ENCODE peak calls at places on chromosome 5, in six cellular contexts. K is IMR-90, Z is dorsolateral prefrontal cortex, F is heart right ventricle, L is upper lobe of left lung, G is ovary. W is an unnamed sample.
A peak's percentile ranks its signal among the peaks of the same experiment; 100 is the strongest.

GRCh38 chr5:32109236-32109635 is 64.9 kb downstream of the GOLPH3 start:
- DNase-seq in G (no peak), K (peak; percentile 20), F (no peak), Z (no peak), L (no peak), W (no peak)

GRCh38 chr5:115725522-115725921 is 90.9 kb downstream of the CDO1 start:
- DNase-seq in Z (no peak), K (no peak), F (no peak), L (no peak), G (no peak), W (no peak)

GRCh38 chr5:68368280-68368679 is 152.7 kb downstream of the PIK3R1 start:
- DNase-seq in F (no peak), K (peak; percentile 2), L (no peak), Z (no peak), G (no peak), W (no peak)

GRCh38 chr5:624951-625230 is 12.8 kb downstream of the CEP72 start:
- DNase-seq in K (no peak), L (peak; percentile 49), F (no peak), G (no peak), Z (no peak), W (no peak)

GRCh38 chr5:146965781-146966659 is 87.5 kb upstream of the PPP2R2B start:
- DNase-seq in L (no peak), Z (peak; percentile 58), K (peak; percentile 69), G (no peak), F (no peak), W (peak; percentile 45)

GRCh38 chr5:147098233-147098790 is 136.5 kb upstream of the STK32A start:
- DNase-seq in K (peak; percentile 34), Z (no peak), L (no peak), G (no peak), F (no peak), W (no peak)

GRCh38 chr5:75438722-75439121 is 72.7 kb downstream of the CERT1 start:
- DNase-seq in K (no peak), G (no peak), F (no peak), L (no peak), Z (no peak), W (no peak)

GRCh38 chr5:159877894-159878448 is 38.3 kb upstream of the ADRA1B start:
- DNase-seq in G (peak; percentile 91), L (peak; percentile 18), F (peak; percentile 51), K (no peak), Z (peak; percentile 16), W (no peak)

GRCh38 chr5:178496219-178496618 is 94.0 kb downstream of the COL23A1 start:
- DNase-seq in Z (no peak), K (no peak), L (no peak), G (no peak), F (no peak), W (no peak)

GRCh38 chr5:57338849-57339340 is 143.7 kb downstream of the ACTBL2 start:
- DNase-seq in G (no peak), F (no peak), L (no peak), Z (no peak), K (no peak), W (no peak)

GRCh38 chr5:56088967-56089829 is 94.4 kb upstream of the IL6ST start:
- DNase-seq in K (peak; percentile 80), L (no peak), Z (no peak), F (no peak), G (no peak), W (no peak)

GRCh38 chr5:116771466-116772151 is 197.0 kb upstream of the SEMA6A start:
- DNase-seq in F (no peak), G (no peak), K (no peak), L (no peak), Z (no peak), W (no peak)

GRCh38 chr5:168770996-168771395 is 191.8 kb upstream of the PANK3 start:
- DNase-seq in K (no peak), F (no peak), G (no peak), Z (no peak), L (no peak), W (no peak)

GRCh38 chr5:168766038-168766700 is 187.0 kb upstream of the PANK3 start:
- DNase-seq in Z (peak; percentile 75), K (no peak), G (no peak), L (no peak), F (no peak), W (peak; percentile 24)

GRCh38 chr5:168768172-168768571 is 189.0 kb upstream of the PANK3 start:
- DNase-seq in F (no peak), L (no peak), G (no peak), Z (no peak), K (no peak), W (no peak)

GRCh38 chr5:168770036-168770498 is 190.9 kb upstream of the PANK3 start:
- DNase-seq in G (no peak), Z (no peak), F (no peak), L (no peak), K (no peak), W (no peak)

DNA sequence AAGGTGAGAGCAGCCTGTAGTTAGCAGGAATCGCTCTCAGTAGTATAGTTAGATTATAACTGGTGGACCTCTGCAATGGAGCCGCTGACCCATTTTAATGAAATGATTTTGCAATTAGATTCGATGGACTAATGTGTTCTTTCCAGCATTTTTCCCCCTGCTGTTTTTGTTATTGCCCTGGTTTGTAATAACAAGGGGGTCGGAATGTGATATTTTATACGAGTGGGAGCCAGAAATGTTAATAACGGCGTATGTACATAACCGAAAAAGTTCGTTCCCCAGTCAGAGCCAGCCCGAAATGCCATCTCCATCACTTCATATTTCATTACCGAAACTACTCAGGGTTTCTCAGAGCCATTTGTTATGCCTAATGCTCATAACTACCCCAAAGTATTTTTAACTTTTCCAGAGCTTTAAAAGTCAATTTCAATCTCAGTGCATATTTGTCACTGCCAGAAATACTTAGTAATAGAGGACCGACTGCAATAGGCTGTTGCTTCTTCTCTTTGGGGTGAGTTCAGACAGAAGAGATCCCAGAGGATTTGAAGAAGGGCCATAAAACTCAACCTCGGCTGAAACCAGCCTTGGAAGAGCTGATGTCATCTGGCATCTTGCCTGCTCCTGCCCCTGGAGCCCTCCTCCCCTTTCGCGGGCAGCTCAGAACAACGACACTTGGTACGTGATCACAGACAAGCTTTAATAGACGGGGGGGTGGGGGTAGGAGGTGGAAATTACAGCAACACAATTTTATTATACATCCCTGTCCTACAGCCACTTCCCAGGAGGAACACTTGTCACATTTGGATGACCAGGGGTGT is 186.3 kb upstream of the PANK3 start:
- DNase-seq in G (no peak), F (peak; percentile 28), L (no peak), K (no peak), Z (no peak), W (no peak)
- H3K27ac ChIP-seq in G (no peak overlapping the region), F (no peak overlapping the region), L (no peak overlapping the region), K (no peak overlapping the region), Z (no peak overlapping the region), W (no peak overlapping the region)

GRCh38 chr5:138752341-138752950 is 779 bp upstream of the CTNNA1 start:
- DNase-seq in G (peak; percentile 42), L (peak; percentile 54), K (no peak), Z (no peak), F (no peak), W (no peak)

GRCh38 chr5:138755084-138755748 is 2.0 kb downstream of the CTNNA1 start:
- DNase-seq in F (no peak), L (no peak), K (no peak), G (no peak), Z (no peak), W (no peak)

GRCh38 chr5:138754699-138755057 is 1.5 kb downstream of the CTNNA1 start:
- DNase-seq in F (no peak), Z (no peak), K (no peak), L (peak; percentile 47), G (peak; percentile 40), W (no peak)

GRCh38 chr5:138753794-138754698 is 821 bp downstream of the CTNNA1 start:
- DNase-seq in G (peak; percentile 87), L (peak; percentile 92), Z (peak; percentile 40), F (peak; percentile 93), K (peak; percentile 84), W (no peak)

GRCh38 chr5:138752951-138753793 is at the start of gene CTNNA1:
- DNase-seq in Z (peak; percentile 5), F (peak; percentile 88), G (peak; percentile 88), K (peak; percentile 49), L (peak; percentile 96), W (peak; percentile 45)
- H3K27ac ChIP-seq in Z (peak within 1 kb of the TSS; percentile 79), F (peak within 1 kb of the TSS; percentile 99), G (peak within 1 kb of the TSS; percentile 97), K (peak within 1 kb of the TSS; percentile 93), L (peak within 1 kb of the TSS; percentile 96), W (peak within 1 kb of the TSS; percentile 83)

GRCh38 chr5:89729623-89730390 is 679.7 kb downstream of the CETN3 start:
- DNase-seq in K (no peak), L (no peak), G (no peak), F (no peak), Z (no peak), W (no peak)

GRCh38 chr5:89728134-89728533 is 681.4 kb downstream of the CETN3 start:
- DNase-seq in F (no peak), G (no peak), L (no peak), Z (no peak), K (no peak), W (no peak)

GRCh38 chr5:89722538-89722937 is 687.0 kb downstream of the CETN3 start:
- DNase-seq in Z (no peak), F (no peak), G (no peak), K (no peak), L (no peak), W (no peak)

GRCh38 chr5:89728750-89729149 is 680.8 kb downstream of the CETN3 start:
- DNase-seq in Z (no peak), F (no peak), K (peak; percentile 0), L (no peak), G (peak; percentile 64), W (no peak)

DNA sequence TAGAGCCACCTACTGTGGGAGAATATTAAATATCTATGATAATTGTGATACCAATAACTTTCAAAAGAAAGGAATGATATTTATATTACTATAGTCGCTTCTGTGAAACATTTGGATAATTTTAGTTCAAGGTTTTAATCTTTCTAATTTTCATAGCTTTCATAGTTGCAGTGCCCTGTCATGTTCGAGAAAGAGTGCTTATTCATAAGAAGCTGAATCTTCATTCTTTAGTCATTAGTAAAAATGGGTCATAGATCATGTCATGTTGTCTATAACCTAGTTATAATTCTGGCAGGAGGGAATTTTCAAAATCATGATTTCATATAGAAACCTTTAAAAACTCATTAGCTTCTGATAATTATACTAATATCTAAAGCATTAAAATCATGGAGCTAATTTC is 685.6 kb downstream of the CETN3 start:
- DNase-seq in F (no peak), G (no peak), K (no peak), Z (no peak), L (no peak), W (no peak)
- H3K27ac ChIP-seq in F (no peak overlapping the region), G (no peak overlapping the region), K (no peak overlapping the region), Z (no peak overlapping the region), L (no peak overlapping the region), W (no peak overlapping the region)

GRCh38 chr5:90017236-90017635 is 392.3 kb downstream of the CETN3 start:
- DNase-seq in L (no peak), G (no peak), F (no peak), K (no peak), Z (no peak), W (no peak)

GRCh38 chr5:90022002-90022710 is 387.4 kb downstream of the CETN3 start:
- DNase-seq in L (no peak), F (no peak), Z (no peak), G (no peak), K (no peak), W (no peak)

GRCh38 chr5:90020575-90021535 is 388.7 kb downstream of the CETN3 start:
- DNase-seq in Z (no peak), F (no peak), L (no peak), K (peak; percentile 58), G (no peak), W (no peak)

GRCh38 chr5:90022711-90023053 is 386.9 kb downstream of the CETN3 start:
- DNase-seq in F (no peak), L (no peak), K (no peak), G (no peak), Z (no peak), W (no peak)
- H3K27ac ChIP-seq in F (peak overlapping the region; percentile 6), L (no peak overlapping the region), K (no peak overlapping the region), G (no peak overlapping the region), Z (no peak overlapping the region), W (no peak overlapping the region)

GRCh38 chr5:157267766-157268480 is 2.0 kb downstream of the CYFIP2 start:
- DNase-seq in K (no peak), G (no peak), F (no peak), Z (peak; percentile 45), L (no peak), W (no peak)
- H3K27ac ChIP-seq in K (no peak overlapping the region), G (no peak overlapping the region), F (peak overlapping the region; percentile 90), Z (no peak overlapping the region), L (peak overlapping the region; percentile 72), W (peak overlapping the region; percentile 90)